ENCODE peak calls at places on chromosome 14, in nine cellular contexts. X is psoas muscle; U is left ventricle myocardium inferior; L is transverse colon; N is mesenchymal stem cell; B is astrocyte; M is dorsolateral prefrontal cortex; T is CD8-positive, alpha-beta memory T cell; Q is kidney. Z is an unnamed sample.

GRCh38 chr14:106372870-106373657 is 846.7 kb downstream of the TMEM121 start:
- DNase-seq in X (no peak), U (peak), L (peak), N (no peak), B (no peak), M (no peak), T (peak), Q (peak), Z (no peak)

GRCh38 chr14:38384746-38385145 is 128.9 kb upstream of the CLEC14A start:
- DNase-seq in X (no peak), U (no peak), L (no peak), N (no peak), B (no peak), M (no peak), T (no peak), Q (no peak), Z (no peak)

GRCh38 chr14:54814076-54814475 is 88.5 kb downstream of the GCH1 start:
- DNase-seq in X (no peak), U (no peak), L (no peak), N (no peak), B (no peak), M (no peak), T (no peak), Q (no peak), Z (no peak)

GRCh38 chr14:31206536-31207286 is 882 bp downstream of the HECTD1 start:
- DNase-seq in X (peak), U (peak), L (peak), N (no peak), B (peak), M (peak), T (peak), Q (peak), Z (peak)

GRCh38 chr14:93619176-93619793 is 169.0 kb downstream of the PRIMA1 start:
- DNase-seq in X (no peak), U (no peak), L (peak), N (peak), B (peak), M (peak), T (no peak), Q (no peak), Z (no peak)

GRCh38 chr14:32366995-32367394 is 37.9 kb downstream of the AKAP6 start:
- DNase-seq in X (no peak), U (no peak), L (no peak), N (no peak), B (peak), M (no peak), T (no peak), Q (no peak), Z (no peak)

GRCh38 chr14:105881021-105881930 is 354.9 kb downstream of the TMEM121 start:
- DNase-seq in X (peak), U (peak), L (peak), N (no peak), B (no peak), M (no peak), T (peak), Q (peak), Z (peak)

GRCh38 chr14:43005807-43006206 is 1399.1 kb downstream of the LRFN5 start:
- DNase-seq in X (no peak), U (no peak), L (no peak), N (peak), B (no peak), M (no peak), T (no peak), Q (no peak), Z (no peak)

GRCh38 chr14:69318241-69318640 is 58.3 kb downstream of the GALNT16 start:
- DNase-seq in X (no peak), U (no peak), L (no peak), N (peak), B (no peak), M (no peak), T (no peak), Q (peak), Z (peak)

GRCh38 chr14:75418779-75419768 is 8.7 kb upstream of the JDP2 start:
- DNase-seq in X (no peak), U (no peak), L (peak), N (no peak), B (no peak), M (no peak), T (no peak), Q (no peak), Z (no peak)

GRCh38 chr14:89625208-89625987 is 208.4 kb upstream of the FOXN3 start:
- DNase-seq in X (peak), U (peak), L (no peak), N (no peak), B (peak), M (no peak), T (no peak), Q (peak), Z (no peak)

GRCh38 chr14:77909911-77910310 is 110.0 kb downstream of the ADCK1 start:
- DNase-seq in X (no peak), U (no peak), L (no peak), N (no peak), B (no peak), M (no peak), T (no peak), Q (no peak), Z (peak)

GRCh38 chr14:36726128-36726527 is 64.5 kb downstream of the PAX9 start:
- DNase-seq in X (no peak), U (no peak), L (no peak), N (no peak), B (no peak), M (no peak), T (no peak), Q (no peak), Z (no peak)

GRCh38 chr14:97077253-97077653 is 280.1 kb downstream of the VRK1 start:
- DNase-seq in X (peak), U (peak), L (peak), N (peak), B (peak), M (no peak), T (peak), Q (no peak), Z (no peak)

GRCh38 chr14:85519661-85520305 is 10.2 kb upstream of the FLRT2 start:
- DNase-seq in X (no peak), U (no peak), L (no peak), N (no peak), B (no peak), M (no peak), T (no peak), Q (no peak), Z (no peak)

GRCh38 chr14:105871590-105871989 is 345.2 kb downstream of the TMEM121 start:
- DNase-seq in X (no peak), U (no peak), L (no peak), N (no peak), B (no peak), M (no peak), T (no peak), Q (no peak), Z (no peak)

GRCh38 chr14:76126066-76126465 is 25.7 kb upstream of the GPATCH2L start:
- DNase-seq in X (no peak), U (no peak), L (no peak), N (no peak), B (no peak), M (no peak), T (no peak), Q (no peak), Z (no peak)

GRCh38 chr14:89507521-89507920 is 90.5 kb upstream of the FOXN3 start:
- DNase-seq in X (no peak), U (no peak), L (no peak), N (peak), B (peak), M (no peak), T (no peak), Q (no peak), Z (no peak)

GRCh38 chr14:64235652-64236640 is 58.2 kb downstream of the ESR2 start:
- DNase-seq in X (no peak), U (no peak), L (peak), N (no peak), B (peak), M (no peak), T (no peak), Q (no peak), Z (no peak)

DNA sequence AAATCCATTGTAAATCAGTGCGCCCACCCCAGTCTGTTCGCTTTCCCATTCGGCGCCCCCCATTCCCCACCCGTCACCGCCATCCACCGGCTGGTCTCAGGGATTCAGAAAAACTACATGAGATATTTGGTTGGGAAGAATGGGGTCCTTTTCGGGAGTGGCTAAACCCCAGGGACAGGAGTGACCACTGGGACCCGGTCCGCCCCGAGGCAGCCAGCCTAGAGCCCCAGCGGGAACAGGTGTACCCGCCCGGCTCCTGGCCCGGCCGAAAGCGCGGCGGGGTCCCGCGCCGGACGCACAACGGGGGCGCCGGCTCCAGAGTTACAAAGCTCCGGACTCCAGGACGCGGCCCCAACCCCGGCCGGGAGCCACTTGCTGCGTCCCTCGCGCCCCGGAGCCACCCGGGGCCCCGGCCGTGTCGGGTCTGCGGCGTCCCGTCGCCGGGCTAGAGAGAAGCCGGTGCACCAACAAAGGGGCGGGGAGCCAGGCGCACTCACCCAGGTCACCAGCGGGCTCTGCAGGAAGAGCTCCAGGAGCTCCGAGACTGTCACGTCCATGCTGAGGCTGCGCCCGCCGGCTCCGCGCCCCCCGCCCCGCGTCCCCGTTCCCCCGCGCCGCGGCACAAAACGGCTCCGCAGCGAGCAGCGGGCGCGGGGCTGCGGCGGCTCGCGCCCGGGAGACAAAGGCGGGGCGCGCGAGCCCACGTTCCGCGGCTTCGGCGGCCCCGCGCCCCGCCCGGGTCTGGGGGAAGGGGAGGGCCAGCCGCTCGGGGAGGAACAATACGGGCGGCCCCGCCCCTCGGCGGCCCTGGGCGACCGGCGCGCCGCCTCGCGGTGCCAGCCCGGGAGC is at the start of gene CCDC88C:
- DNase-seq in X (peak), U (peak), L (peak), N (no peak), B (no peak), M (peak), T (peak), Q (peak), Z (no peak)
- H3K27ac ChIP-seq in X (no peak), U (peak), L (peak), N (no peak), B (no peak), M (peak), T (peak), Q (peak), Z (peak)

DNA sequence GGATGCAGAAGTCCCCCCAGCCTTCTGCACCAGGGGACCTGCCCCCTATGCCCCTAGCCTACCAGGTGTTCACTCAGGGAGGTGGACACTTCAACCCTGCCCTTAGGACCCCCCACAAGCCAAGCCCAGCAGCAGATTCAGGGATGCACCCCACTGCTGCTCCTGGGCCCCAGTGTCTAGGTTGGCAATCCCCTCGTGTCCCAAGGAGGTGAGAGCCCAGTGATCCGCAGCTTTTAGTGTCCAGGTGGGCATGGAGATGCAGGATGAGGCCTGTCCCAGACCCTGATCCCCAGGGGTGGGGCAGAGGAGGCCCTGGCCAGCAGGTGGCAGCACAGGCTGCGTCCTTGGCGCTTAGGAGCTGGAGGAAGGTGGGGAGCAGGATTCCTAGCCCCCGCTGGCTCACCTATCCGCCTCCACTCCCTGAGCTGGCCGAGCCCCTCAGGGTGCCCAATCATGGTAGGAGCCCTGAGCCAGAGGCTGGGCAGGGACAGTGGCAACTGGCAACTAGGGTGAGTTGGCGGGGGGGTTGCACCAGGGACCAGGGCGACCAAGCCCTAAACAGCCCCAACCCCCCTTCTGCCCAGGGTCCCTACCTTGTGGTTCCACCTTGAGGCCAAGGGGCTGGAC is 4.1 kb downstream of the CKB start:
- DNase-seq in X (peak), U (peak), L (peak), N (peak), B (no peak), M (peak), T (peak), Q (peak), Z (no peak)
- H3K27ac ChIP-seq in X (no peak), U (peak), L (peak), N (no peak), B (no peak), M (peak), T (peak), Q (peak), Z (no peak)

DNA sequence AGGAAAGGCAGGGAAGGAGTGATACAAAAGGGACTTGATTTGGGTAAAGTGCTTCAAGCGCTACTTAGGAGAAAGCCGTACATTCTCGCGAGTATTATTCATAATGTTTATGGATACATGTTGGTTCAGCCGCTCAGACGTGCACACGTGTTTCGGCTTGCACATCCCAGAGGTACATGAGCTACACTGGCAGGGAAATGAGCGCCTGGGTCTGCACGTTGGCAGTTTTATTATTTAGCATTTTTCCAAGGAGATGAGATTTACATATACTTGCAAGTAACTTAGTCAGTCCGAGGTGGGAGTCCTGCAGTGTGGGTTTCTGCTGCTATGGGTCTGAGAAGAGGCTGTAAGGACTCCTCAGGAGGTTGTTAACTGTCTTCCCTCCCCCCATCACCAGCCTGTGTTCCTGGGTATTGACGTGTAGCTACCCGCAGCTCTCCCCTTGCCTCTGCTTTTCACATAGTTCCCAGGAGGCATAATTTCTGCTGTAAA is 1.5 kb downstream of the PRKCH start:
- DNase-seq in X (no peak), U (no peak), L (no peak), N (no peak), B (no peak), M (no peak), T (peak), Q (no peak), Z (no peak)
- H3K27ac ChIP-seq in X (peak), U (peak), L (peak), N (no peak), B (no peak), M (peak), T (peak), Q (peak), Z (peak)

GRCh38 chr14:61379639-61380184 is 58.3 kb downstream of the PRKCH start:
- DNase-seq in X (no peak), U (no peak), L (no peak), N (no peak), B (no peak), M (no peak), T (peak), Q (no peak), Z (no peak)

GRCh38 chr14:61380984-61381383 is 59.6 kb downstream of the PRKCH start:
- DNase-seq in X (no peak), U (no peak), L (no peak), N (no peak), B (no peak), M (no peak), T (no peak), Q (no peak), Z (no peak)

GRCh38 chr14:61385002-61385685 is 63.8 kb downstream of the PRKCH start:
- DNase-seq in X (no peak), U (no peak), L (peak), N (no peak), B (no peak), M (no peak), T (peak), Q (no peak), Z (no peak)

GRCh38 chr14:61382842-61383241 is 61.5 kb downstream of the PRKCH start:
- DNase-seq in X (no peak), U (no peak), L (no peak), N (no peak), B (no peak), M (no peak), T (no peak), Q (no peak), Z (no peak)

GRCh38 chr14:61381589-61381988 is 60.2 kb downstream of the PRKCH start:
- DNase-seq in X (no peak), U (no peak), L (no peak), N (no peak), B (no peak), M (no peak), T (no peak), Q (peak), Z (no peak)
- H3K27ac ChIP-seq in X (no peak), U (no peak), L (no peak), N (no peak), B (no peak), M (no peak), T (no peak), Q (no peak), Z (no peak)

GRCh38 chr14:34732802-34733201 is 18.4 kb upstream of the CFL2 start:
- DNase-seq in X (no peak), U (no peak), L (no peak), N (no peak), B (no peak), M (no peak), T (no peak), Q (no peak), Z (no peak)

GRCh38 chr14:34733245-34733644 is 18.9 kb upstream of the CFL2 start:
- DNase-seq in X (no peak), U (no peak), L (no peak), N (peak), B (peak), M (no peak), T (no peak), Q (no peak), Z (no peak)
- H3K27ac ChIP-seq in X (no peak), U (no peak), L (no peak), N (peak), B (no peak), M (no peak), T (no peak), Q (no peak), Z (no peak)

Z was measured in suprapubic skin.